ENCODE peak calls at places on chromosomes 1 and 21, in four cellular contexts. P is upper lobe of left lung, F is AG08396, U is K562. C is an unnamed sample.

GRCh38 chr21:43816611-43817071 is 27.3 kb downstream of the RRP1 start:
- DNase-seq in P (peak), F (no peak), U (no peak), C (no peak)

GRCh38 chr1:11052839-11053757 is 6.1 kb upstream of the MASP2 start:
- DNase-seq in P (no peak), F (no peak), U (peak), C (no peak)

GRCh38 chr1:206935491-206936067 is 10.7 kb downstream of the PIGR start:
- DNase-seq in P (peak), F (peak), U (peak), C (peak)

GRCh38 chr21:33936221-33937038 is 20.8 kb upstream of the ATP5PO start:
- DNase-seq in P (no peak), F (no peak), U (no peak), C (no peak)

GRCh38 chr21:45827881-45828579 is 153.5 kb upstream of the COL6A1 start:
- DNase-seq in P (no peak), F (no peak), U (no peak), C (no peak)

GRCh38 chr1:147171399-147172167 is 687 bp downstream of the PRKAB2 start:
- DNase-seq in P (no peak), F (peak), U (peak), C (peak)

GRCh38 chr1:115098979-115099692 is 9.8 kb upstream of the TSPAN2 start:
- DNase-seq in P (no peak), F (peak), U (no peak), C (peak)

GRCh38 chr1:84755216-84755615 is 65.0 kb upstream of the SSX2IP start:
- DNase-seq in P (no peak), F (no peak), U (no peak), C (no peak)

GRCh38 chr1:116847688-116848531 is 61.8 kb upstream of the PTGFRN start:
- DNase-seq in P (no peak), F (no peak), U (no peak), C (no peak)

GRCh38 chr1:9128161-9128519 is 762 bp downstream of the GPR157 start:
- DNase-seq in P (peak), F (peak), U (no peak), C (no peak)

GRCh38 chr1:30039354-30040080 is 683.9 kb downstream of the MATN1 start:
- DNase-seq in P (no peak), F (no peak), U (no peak), C (no peak)

GRCh38 chr1:165481820-165482532 is 37.0 kb upstream of the RXRG start:
- DNase-seq in P (no peak), F (peak), U (no peak), C (peak)

GRCh38 chr21:44703731-44704635 is 7.0 kb downstream of the KRTAP10-12 start:
- DNase-seq in P (no peak), F (no peak), U (no peak), C (no peak)

GRCh38 chr1:226781937-226782609 is 43.0 kb upstream of the ITPKB start:
- DNase-seq in P (no peak), F (no peak), U (no peak), C (no peak)

GRCh38 chr1:156677616-156678596 is 699 bp upstream of the NES start:
- DNase-seq in P (no peak), F (peak), U (peak), C (peak)

GRCh38 chr1:109636201-109636952 is 16.7 kb downstream of the AMPD2 start:
- DNase-seq in P (no peak), F (peak), U (no peak), C (peak)

GRCh38 chr1:109547412-109548320 is 749 bp upstream of the GNAI3 start:
- DNase-seq in P (no peak), F (no peak), U (peak), C (peak)

GRCh38 chr1:231827337-231828105 is 200.9 kb downstream of the DISC1 start:
- DNase-seq in P (no peak), F (no peak), U (no peak), C (no peak)

GRCh38 chr1:50023292-50024159 is at the start of gene AGBL4:
- DNase-seq in P (peak), F (peak), U (peak), C (no peak)

GRCh38 chr1:150161747-150162581 is 12.2 kb downstream of the PLEKHO1 start:
- DNase-seq in P (no peak), F (no peak), U (no peak), C (peak)

GRCh38 chr1:100290291-100290690 is 24.3 kb downstream of the RTCA start:
- DNase-seq in P (no peak), F (no peak), U (no peak), C (no peak)

GRCh38 chr1:184792450-184792969 is 37.9 kb upstream of the EDEM3 start:
- DNase-seq in P (no peak), F (peak), U (no peak), C (no peak)

GRCh38 chr1:119475866-119476439 is 31.1 kb upstream of the HSD3B1 start:
- DNase-seq in P (no peak), F (peak), U (peak), C (peak)

GRCh38 chr1:29271724-29272123 is 35.4 kb downstream of the PTPRU start:
- DNase-seq in P (no peak), F (peak), U (no peak), C (no peak)

GRCh38 chr1:44604167-44604955 is 69.9 kb downstream of the TMEM53 start:
- DNase-seq in P (peak), F (no peak), U (no peak), C (no peak)

GRCh38 chr1:78830321-78830720 is 176.2 kb downstream of the ADGRL4 start:
- DNase-seq in P (no peak), F (no peak), U (no peak), C (no peak)

GRCh38 chr1:35603941-35604340 is 30.8 kb downstream of the TFAP2E start:
- DNase-seq in P (no peak), F (no peak), U (no peak), C (no peak)

GRCh38 chr1:6860401-6860800 is 75.1 kb downstream of the CAMTA1 start:
- DNase-seq in P (no peak), F (no peak), U (no peak), C (no peak)

GRCh38 chr1:15678578-15678977 is 5.5 kb upstream of the PLEKHM2 start:
- DNase-seq in P (no peak), F (peak), U (no peak), C (peak)